ENCODE peak calls at places on chromosomes 2 and 18, in six cellular contexts. I is left kidney, R is NB4, H is GM04504, J is mesothelial cell of epicardium, T is foreskin fibroblast. N is an unnamed sample.

GRCh38 chr2:45678791-45679348 is 27.4 kb downstream of the PRKCE start:
- DNase-seq in J (no peak), H (no peak), T (no peak), R (no peak), I (no peak), N (no peak)

GRCh38 chr2:108215794-108216211 is 24.0 kb upstream of the SULT1C3 start:
- DNase-seq in J (no peak), H (peak; percentile 6), I (peak; percentile 78), R (peak; percentile 61), T (peak; percentile 8), N (peak; percentile 12)

GRCh38 chr2:72116081-72116533 is 31.6 kb downstream of the CYP26B1 start:
- DNase-seq in I (no peak), J (no peak), H (no peak), T (no peak), R (peak; percentile 33), N (no peak)

GRCh38 chr18:55927831-55928230 is 339.8 kb upstream of the TCF4 start:
- DNase-seq in H (peak; percentile 69), I (no peak), R (no peak), T (peak; percentile 73), J (no peak), N (no peak)

GRCh38 chr2:212975333-212975732 is 176.1 kb downstream of the IKZF2 start:
- DNase-seq in J (no peak), I (no peak), H (no peak), T (no peak), R (no peak), N (no peak)

GRCh38 chr2:12834239-12834638 is 117.5 kb downstream of the TRIB2 start:
- DNase-seq in J (no peak), R (no peak), I (no peak), T (no peak), H (no peak), N (no peak)

GRCh38 chr2:1818404-1818803 is 74.1 kb upstream of the PXDN start:
- DNase-seq in J (no peak), T (no peak), I (no peak), H (no peak), R (no peak), N (no peak)

GRCh38 chr2:119491776-119492525 is 32.3 kb downstream of the SCTR start:
- DNase-seq in H (peak; percentile 41), I (peak; percentile 82), T (peak; percentile 67), R (no peak), J (no peak), N (peak; percentile 97)

GRCh38 chr2:174586418-174586817 is 11.2 kb downstream of the WIPF1 start:
- DNase-seq in H (no peak), T (no peak), R (no peak), J (no peak), I (no peak), N (no peak)

GRCh38 chr2:217657252-217657651 is 345.5 kb downstream of the TNS1 start:
- DNase-seq in J (no peak), H (no peak), T (no peak), I (peak; percentile 65), R (no peak), N (no peak)

GRCh38 chr2:15805206-15805605 is 135.1 kb upstream of the MYCN start:
- DNase-seq in J (no peak), H (no peak), R (no peak), I (no peak), T (no peak), N (no peak)

GRCh38 chr2:177254433-177255226 is 9.9 kb downstream of the NFE2L2 start:
- DNase-seq in H (no peak), J (peak; percentile 47), R (peak; percentile 51), T (no peak), I (peak; percentile 64), N (no peak)

GRCh38 chr18:25164837-25165791 is 186.9 kb downstream of the ZNF521 start:
- DNase-seq in H (peak; percentile 9), I (peak; percentile 85), R (peak; percentile 1), J (no peak), T (peak; percentile 59), N (no peak)

GRCh38 chr2:191839918-191840804 is 6.7 kb downstream of the CAVIN2 start:
- DNase-seq in I (no peak), T (no peak), H (no peak), J (no peak), R (no peak), N (no peak)

GRCh38 chr2:124050833-124051497 is 25.9 kb downstream of the CNTNAP5 start:
- DNase-seq in I (no peak), R (no peak), J (no peak), T (no peak), H (no peak), N (no peak)

GRCh38 chr2:20104900-20105545 is 53.6 kb upstream of the LAPTM4A start:
- DNase-seq in H (no peak), R (peak; percentile 25), J (no peak), T (no peak), I (no peak), N (no peak)

GRCh38 chr2:145690183-145690582 is 1170.3 kb upstream of the ZEB2 start:
- DNase-seq in T (peak; percentile 15), J (no peak), H (no peak), R (no peak), I (no peak), N (no peak)

GRCh38 chr2:191846787-191847620 is at the start of gene CAVIN2:
- DNase-seq in I (peak; percentile 55), R (no peak), H (peak; percentile 73), J (no peak), T (peak; percentile 91), N (no peak)

GRCh38 chr2:70855679-70856078 is 20.1 kb upstream of the CD207 start:
- DNase-seq in H (no peak), I (no peak), R (no peak), T (peak; percentile 35), J (no peak), N (no peak)

N was measured in epithelial cell of proximal tubule.